ENCODE peak calls at places on chromosomes 5 and 9, in four cellular contexts. E is foreskin fibroblast, W is GM12865, L is choroid plexus epithelial cell. X is an unnamed sample.

GRCh38 chr9:2623046-2623865 is 1.7 kb downstream of the VLDLR start:
- DNase-seq in L (peak; percentile 41), W (no peak), E (peak; percentile 26), X (no peak)

GRCh38 chr5:153018121-153018520 is 472.3 kb upstream of the GRIA1 start:
- DNase-seq in E (no peak), W (no peak), L (no peak), X (no peak)

GRCh38 chr5:16773990-16774389 is 157.2 kb upstream of the RETREG1 start:
- DNase-seq in E (peak; percentile 64), L (peak; percentile 52), W (no peak), X (peak; percentile 26)

GRCh38 chr5:42636425-42636824 is 120.2 kb upstream of the CCDC152 start:
- DNase-seq in E (no peak), W (no peak), L (peak; percentile 40), X (no peak)

GRCh38 chr5:79069488-79070001 is at the start of the genes BHMT2 and DMGDH:
- DNase-seq in W (no peak), E (peak; percentile 39), L (peak; percentile 77), X (no peak)

GRCh38 chr5:100855295-100855694 is 47.8 kb downstream of the ST8SIA4 start:
- DNase-seq in W (no peak), E (no peak), L (no peak), X (no peak)

GRCh38 chr5:52692039-52692438 is 95.7 kb upstream of the ITGA1 start:
- DNase-seq in E (peak; percentile 45), W (no peak), L (peak; percentile 71), X (peak; percentile 27)

GRCh38 chr9:34254141-34254913 is 74.7 kb downstream of the KIF24 start:
- DNase-seq in E (peak; percentile 86), W (no peak), L (peak; percentile 45), X (no peak)

GRCh38 chr9:33107762-33108161 is 31.3 kb upstream of the SMU1 start:
- DNase-seq in L (no peak), W (no peak), E (no peak), X (no peak)

GRCh38 chr5:58491216-58491892 is at the start of gene GAPT:
- DNase-seq in E (no peak), L (no peak), W (no peak), X (no peak)

GRCh38 chr9:68927165-68927564 is 86.7 kb downstream of the PRKACG start:
- DNase-seq in E (no peak), W (no peak), L (no peak), X (no peak)

GRCh38 chr5:159412284-159413046 is 82.2 kb upstream of the IL12B start:
- DNase-seq in W (peak; percentile 76), E (no peak), L (peak; percentile 30), X (no peak)

GRCh38 chr5:132076202-132076830 is 2.7 kb downstream of the CSF2 start:
- DNase-seq in E (no peak), W (no peak), L (no peak), X (no peak)

GRCh38 chr5:8905021-8905420 is 640.9 kb downstream of the SEMA5A start:
- DNase-seq in L (peak; percentile 68), W (no peak), E (peak; percentile 82), X (peak; percentile 63)

GRCh38 chr9:99296375-99296951 is 74.4 kb downstream of the SEC61B start:
- DNase-seq in W (peak; percentile 67), L (peak; percentile 16), E (no peak), X (no peak)

GRCh38 chr9:116223926-116224325 is 70.3 kb downstream of the PAPPA start:
- DNase-seq in L (no peak), W (no peak), E (no peak), X (no peak)

DNA sequence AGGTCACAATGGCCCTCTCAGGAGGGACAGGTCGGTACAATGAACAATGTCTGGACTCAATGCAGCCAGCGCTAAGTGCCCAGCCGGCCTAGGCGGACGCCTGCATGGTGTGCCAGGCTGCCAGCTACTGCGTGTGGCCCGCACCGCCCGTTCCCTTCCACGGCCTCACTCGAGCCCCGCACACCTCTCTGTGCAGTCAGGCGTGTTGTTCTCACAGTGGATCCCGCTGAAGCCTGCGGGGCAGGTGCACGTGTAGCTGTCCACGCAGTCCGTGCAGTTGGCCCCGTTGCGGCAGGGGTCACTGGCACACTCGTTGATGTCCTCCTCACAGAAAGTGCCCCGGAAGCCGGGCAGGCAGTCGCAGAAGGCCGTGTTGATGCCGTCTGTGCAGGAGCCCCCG is 26.7 kb upstream of the SEC16A start:
- DNase-seq in W (no peak), L (no peak), E (no peak), X (no peak)
- H3K4me3 ChIP-seq in W (no peak overlapping the region), L (no peak overlapping the region), E (no peak overlapping the region), X (no peak overlapping the region)

GRCh38 chr9:27505744-27506161 is 18.3 kb upstream of the IFNK start:
- DNase-seq in E (no peak), L (no peak), W (no peak), X (no peak)
- H3K4me3 ChIP-seq in E (no peak overlapping the region), L (no peak overlapping the region), W (no peak overlapping the region), X (no peak overlapping the region)

DNA sequence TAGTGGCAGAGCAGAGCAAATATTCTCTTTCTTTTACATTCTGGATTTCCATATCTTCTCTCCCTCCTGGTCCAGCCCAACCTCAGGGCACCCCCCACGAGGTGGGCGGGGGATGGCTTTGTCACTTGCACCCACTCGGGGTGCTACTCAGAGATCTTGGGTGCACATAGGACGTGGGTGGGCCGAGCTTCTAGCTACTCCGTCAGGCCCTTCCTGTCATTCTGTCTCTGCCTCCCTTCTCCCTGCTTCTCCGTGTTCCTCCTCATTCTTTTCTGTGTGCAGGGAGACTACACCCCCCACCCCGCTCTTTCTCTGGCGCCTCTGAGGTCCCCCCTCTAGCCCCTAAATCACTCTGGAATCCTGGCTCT is 19.5 kb downstream of the PCDHGC5 start:
- DNase-seq in L (peak; percentile 23), E (peak; percentile 21), W (peak; percentile 50), X (no peak)
- H3K4me3 ChIP-seq in L (peak overlapping the region; percentile 24), E (peak overlapping the region; percentile 47), W (peak overlapping the region; percentile 69), X (peak overlapping the region; percentile 28)

DNA sequence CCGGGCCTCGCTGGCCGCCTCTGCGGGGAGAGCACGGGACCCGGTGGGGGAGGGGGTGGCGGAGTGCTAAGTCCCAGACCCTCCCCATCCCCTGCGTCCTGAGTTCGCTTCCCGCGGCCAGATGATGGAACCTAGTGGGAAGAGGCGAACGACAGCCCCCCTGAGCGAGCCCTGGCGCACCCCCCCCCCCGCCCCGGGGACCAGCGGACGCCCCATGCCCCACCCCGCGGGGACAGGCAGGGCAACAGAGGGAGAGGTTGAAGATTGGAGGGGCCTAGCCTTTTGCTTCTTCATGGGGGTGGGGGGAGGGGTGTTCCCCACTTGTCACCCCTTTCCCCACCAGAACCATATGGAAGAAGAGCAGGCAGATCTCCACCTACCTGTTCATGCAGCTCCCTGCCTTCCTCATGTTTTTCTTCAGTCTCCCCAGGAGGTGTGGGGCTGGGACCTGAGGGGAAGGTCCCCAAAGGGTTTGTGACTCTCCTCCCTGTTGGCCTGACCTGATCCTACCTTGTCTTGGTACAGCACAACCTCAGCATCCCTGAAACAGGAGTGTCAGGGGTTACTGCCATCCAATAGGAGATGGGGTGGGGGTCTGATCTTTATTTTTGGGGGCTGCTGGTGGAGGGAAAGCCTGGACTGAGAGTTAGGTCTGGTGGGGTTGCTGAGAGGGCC is 482 bp downstream of the FAM53C start:
- DNase-seq in W (no peak), E (no peak), L (no peak), X (no peak)
- H3K4me3 ChIP-seq in W (peak overlapping the region; percentile 90), E (peak overlapping the region; percentile 98), L (peak overlapping the region; percentile 91), X (peak overlapping the region; percentile 82)

GRCh38 chr9:117815315-117815714 is 111.1 kb downstream of the TLR4 start:
- DNase-seq in W (peak; percentile 36), L (no peak), E (no peak), X (no peak)

GRCh38 chr9:117821943-117822342 is 117.7 kb downstream of the TLR4 start:
- DNase-seq in L (no peak), E (no peak), W (no peak), X (no peak)

GRCh38 chr9:117815948-117816347 is 111.7 kb downstream of the TLR4 start:
- DNase-seq in W (no peak), L (no peak), E (no peak), X (no peak)
- H3K4me3 ChIP-seq in W (no peak overlapping the region), L (no peak overlapping the region), E (no peak overlapping the region), X (no peak overlapping the region)

DNA sequence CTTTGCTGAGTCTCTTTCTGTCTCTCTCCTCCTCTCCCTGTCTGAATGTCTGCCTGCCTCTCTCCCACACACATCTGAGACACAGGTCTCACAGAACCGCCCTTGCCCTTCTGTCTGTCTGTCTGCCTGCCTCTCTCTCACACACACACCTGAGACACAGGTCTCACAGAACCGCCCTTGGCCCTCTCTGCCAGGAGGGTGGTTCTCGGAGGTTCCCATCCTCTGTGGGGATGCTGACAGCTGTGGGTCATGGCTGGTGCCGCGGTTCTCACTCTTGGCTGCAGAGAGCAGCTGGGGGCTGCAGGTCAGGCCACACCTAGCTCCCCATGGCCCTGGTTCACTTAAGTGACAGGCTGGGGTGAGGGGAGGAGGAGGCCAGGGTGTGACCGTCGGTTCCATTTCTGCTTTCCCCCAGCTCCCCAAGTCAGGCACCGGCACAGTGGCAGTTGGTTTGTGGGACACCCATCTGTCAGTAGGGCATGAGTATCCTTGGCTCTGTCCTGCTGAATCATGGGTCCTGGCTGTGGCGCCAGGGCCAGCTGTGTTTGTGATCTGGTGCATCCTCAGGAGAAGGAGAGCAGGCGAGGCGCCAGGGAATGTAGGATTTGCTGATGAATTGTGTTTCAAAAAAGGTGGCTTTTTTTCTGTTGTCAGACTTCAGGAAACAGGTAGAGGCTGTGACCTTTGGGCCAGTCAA is 42.3 kb upstream of the CLPTM1L start:
- DNase-seq in W (no peak), L (no peak), E (no peak), X (no peak)
- H3K4me3 ChIP-seq in W (no peak overlapping the region), L (no peak overlapping the region), E (no peak overlapping the region), X (no peak overlapping the region)

GRCh38 chr9:128243486-128244415 is 32.1 kb downstream of the GOLGA2 start:
- DNase-seq in E (peak; percentile 49), W (no peak), L (peak; percentile 29), X (no peak)

GRCh38 chr9:128247191-128247803 is 28.5 kb downstream of the GOLGA2 start:
- DNase-seq in W (no peak), E (no peak), L (no peak), X (no peak)

GRCh38 chr9:128244443-128245226 is 31.2 kb downstream of the GOLGA2 start:
- DNase-seq in W (no peak), E (peak; percentile 95), L (peak; percentile 82), X (peak; percentile 87)

GRCh38 chr9:128246471-128246870 is 29.3 kb downstream of the GOLGA2 start:
- DNase-seq in W (no peak), E (no peak), L (no peak), X (no peak)

GRCh38 chr9:128245293-128246151 is 30.3 kb downstream of the GOLGA2 start:
- DNase-seq in E (peak; percentile 84), W (no peak), L (peak; percentile 75), X (peak; percentile 86)
- H3K4me3 ChIP-seq in E (no peak overlapping the region), W (no peak overlapping the region), L (peak overlapping the region; percentile 52), X (peak overlapping the region; percentile 17)

GRCh38 chr5:72889324-72889723 is 66.5 kb upstream of the FCHO2 start:
- DNase-seq in W (no peak), L (no peak), E (no peak), X (no peak)
- H3K4me3 ChIP-seq in W (no peak overlapping the region), L (no peak overlapping the region), E (no peak overlapping the region), X (no peak overlapping the region)

GRCh38 chr5:93570294-93571110 is 10.5 kb downstream of the NR2F1-AS1 start:
- DNase-seq in W (no peak), L (peak; percentile 66), E (no peak), X (no peak)

GRCh38 chr5:93572101-93572772 is 8.8 kb downstream of the NR2F1-AS1 start:
- DNase-seq in E (no peak), W (no peak), L (peak; percentile 81), X (no peak)

GRCh38 chr5:93569295-93570164 is 11.5 kb downstream of the NR2F1-AS1 start:
- DNase-seq in W (no peak), L (peak; percentile 73), E (no peak), X (no peak)

GRCh38 chr5:93572773-93573626 is 8.0 kb downstream of the NR2F1-AS1 start:
- DNase-seq in W (no peak), L (peak; percentile 80), E (no peak), X (no peak)

GRCh38 chr5:93571111-93571977 is 9.7 kb downstream of the NR2F1-AS1 start:
- DNase-seq in L (peak; percentile 60), W (no peak), E (no peak), X (no peak)
- H3K4me3 ChIP-seq in L (peak overlapping the region; percentile 54), W (peak overlapping the region; percentile 45), E (no peak overlapping the region), X (no peak overlapping the region)

X was measured in HFF-Myc.